ENCODE peak calls at places on chromosomes 11 and 22, in five cellular contexts. D, X, Z, J and E are unnamed samples.

GRCh38 chr11:12281571-12282478 is 95.5 kb upstream of the PARVA start:
- DNase-seq in D (peak; percentile 58), X (peak; percentile 89), Z (peak; percentile 21), J (peak; percentile 89), E (peak; percentile 87)

GRCh38 chr11:35289821-35290220 is 129.5 kb downstream of the SLC1A2 start:
- DNase-seq in D (no peak), X (no peak), Z (no peak), J (no peak), E (no peak)

GRCh38 chr11:77127969-77128691 is at the start of gene MYO7A:
- DNase-seq in D (no peak), X (no peak), Z (no peak), J (peak; percentile 87), E (peak; percentile 42)

GRCh38 chr11:18264677-18265542 is 1.2 kb upstream of the SAA1 start:
- DNase-seq in D (no peak), X (no peak), Z (no peak), J (no peak), E (no peak)

GRCh38 chr22:19001204-19001603 is 65.1 kb upstream of the PRODH start:
- DNase-seq in D (no peak), X (no peak), Z (no peak), J (no peak), E (no peak)

GRCh38 chr11:17381156-17381555 is 7.3 kb downstream of the KCNJ11 start:
- DNase-seq in D (no peak), X (no peak), Z (no peak), J (no peak), E (no peak)

GRCh38 chr11:36744375-36745168 is 146.5 kb upstream of the RAG2 start:
- DNase-seq in D (peak; percentile 46), X (peak; percentile 8), Z (no peak), J (peak; percentile 79), E (peak; percentile 23)

GRCh38 chr11:19374189-19374588 is 133.4 kb upstream of the E2F8 start:
- DNase-seq in D (no peak), X (peak; percentile 82), Z (no peak), J (no peak), E (no peak)

GRCh38 chr22:24140357-24140756 is 40.9 kb upstream of the SUSD2 start:
- DNase-seq in D (no peak), X (no peak), Z (no peak), J (no peak), E (peak; percentile 54)

GRCh38 chr11:76243648-76244285 is 37.5 kb upstream of the WNT11 start:
- DNase-seq in D (no peak), X (no peak), Z (no peak), J (no peak), E (no peak)

GRCh38 chr11:95302211-95302610 is 71.2 kb upstream of the SESN3 start:
- DNase-seq in D (no peak), X (no peak), Z (no peak), J (no peak), E (no peak)

GRCh38 chr11:34356576-34356917 is 1.3 kb downstream of the ABTB2 start:
- DNase-seq in D (no peak), X (no peak), Z (no peak), J (peak; percentile 6), E (peak; percentile 34)

GRCh38 chr11:103515283-103515682 is 406.1 kb downstream of the DYNC2H1 start:
- DNase-seq in D (no peak), X (no peak), Z (no peak), J (no peak), E (no peak)

GRCh38 chr11:565921-566509 is 5.2 kb downstream of the RASSF7 start:
- DNase-seq in D (no peak), X (no peak), Z (no peak), J (no peak), E (no peak)
- TF ChIP-seq CTCF in D (no peak), X (no peak), Z (no peak), J (no peak), E (no peak)

GRCh38 chr22:37310075-37310606 is 27.8 kb downstream of the CYTH4 start:
- DNase-seq in D (no peak), X (no peak), Z (no peak), J (no peak), E (no peak)

GRCh38 chr22:37308385-37309200 is 26.3 kb downstream of the CYTH4 start:
- DNase-seq in D (no peak), X (no peak), Z (no peak), J (no peak), E (no peak)

GRCh38 chr22:37310815-37311595 is 28.7 kb downstream of the CYTH4 start:
- DNase-seq in D (no peak), X (no peak), Z (no peak), J (peak; percentile 62), E (no peak)

GRCh38 chr22:37311761-37312312 is 29.5 kb downstream of the CYTH4 start:
- DNase-seq in D (no peak), X (no peak), Z (no peak), J (no peak), E (no peak)

DNA sequence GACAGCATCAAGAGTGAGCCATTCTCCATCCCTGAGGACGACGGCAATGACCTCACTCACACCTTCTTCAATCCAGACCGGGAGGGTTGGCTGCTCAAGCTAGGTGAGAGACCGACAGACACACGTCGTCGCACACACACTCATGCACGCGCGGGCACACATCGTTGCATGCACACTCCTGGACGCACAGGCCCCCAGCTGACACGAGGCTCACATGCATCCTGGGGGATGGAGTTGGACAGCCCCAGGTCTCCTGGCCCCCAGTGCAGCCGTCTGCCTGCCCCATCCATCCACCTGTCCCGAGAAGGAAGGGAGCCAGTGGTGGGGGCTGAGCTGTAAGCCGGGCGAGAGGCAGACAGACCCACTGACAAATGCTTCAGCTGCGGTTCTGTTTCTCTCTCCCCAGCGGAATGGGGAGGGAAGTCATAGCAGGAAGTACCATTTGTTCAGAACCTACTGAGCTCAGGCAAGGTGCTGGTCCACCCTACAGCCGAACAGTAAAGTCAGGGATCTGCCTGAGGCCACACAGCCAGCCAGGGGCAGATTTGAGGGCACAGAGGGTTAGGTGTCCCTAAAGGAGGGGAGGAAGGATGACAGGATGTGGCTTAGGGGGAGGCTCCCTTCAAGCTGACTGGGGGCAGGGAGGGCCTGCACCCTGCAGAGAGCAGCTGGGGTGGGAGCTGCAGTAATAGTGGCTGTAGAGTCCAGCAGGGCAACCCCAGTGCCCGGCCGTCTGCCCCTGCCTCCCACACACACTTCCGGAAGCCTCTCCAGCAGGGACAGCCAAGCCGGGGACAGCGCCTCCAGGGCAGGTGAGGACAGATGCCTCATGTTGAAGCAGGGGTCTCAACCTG is 27.1 kb downstream of the CYTH4 start:
- DNase-seq in D (no peak), X (no peak), Z (peak; percentile 55), J (no peak), E (no peak)
- H3K4me1 ChIP-seq in D (peaks cover 51% of the 10 kb centered on the region), X (peaks cover 58% of the 10 kb centered on the region), Z (peaks cover 74% of the 10 kb centered on the region), J (peaks cover 16% of the 10 kb centered on the region), E (no peaks in the 10 kb centered on the region)

DNA sequence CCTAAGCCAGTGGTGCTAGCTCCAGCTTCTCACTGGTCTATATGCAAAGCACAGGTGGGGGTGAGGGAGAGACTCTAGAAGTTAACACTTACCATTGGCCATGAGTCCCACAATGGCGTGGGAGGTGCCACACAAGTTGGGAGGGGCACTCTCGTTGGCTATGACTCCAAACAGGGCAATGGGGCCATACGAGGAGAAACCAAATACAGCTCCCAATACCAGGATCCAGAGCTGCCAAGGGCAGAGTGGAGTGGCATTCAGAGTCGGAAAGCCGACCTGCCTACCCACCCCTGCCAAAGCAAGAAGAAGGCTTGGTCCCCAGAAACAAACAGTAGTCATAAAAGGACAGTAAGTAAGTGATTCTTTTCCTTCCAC is 5.6 kb downstream of the SLC37A4 start:
- DNase-seq in D (no peak), X (no peak), Z (no peak), J (no peak), E (no peak)
- TF ChIP-seq POLR2A in D (no peak), X (no peak), Z (no peak), J (no peak), E (no peak)

GRCh38 chr22:36549033-36549432 is 20.1 kb upstream of the EIF3D start:
- DNase-seq in D (no peak), X (no peak), Z (no peak), J (no peak), E (no peak)

GRCh38 chr22:36544107-36544620 is 15.2 kb upstream of the EIF3D start:
- DNase-seq in D (no peak), X (no peak), Z (no peak), J (no peak), E (no peak)

GRCh38 chr22:36548606-36549005 is 19.6 kb upstream of the EIF3D start:
- DNase-seq in D (no peak), X (no peak), Z (no peak), J (no peak), E (no peak)

GRCh38 chr22:36546932-36547331 is 18.0 kb upstream of the EIF3D start:
- DNase-seq in D (peak; percentile 35), X (peak; percentile 71), Z (no peak), J (no peak), E (no peak)

GRCh38 chr22:36546092-36546804 is 17.3 kb upstream of the EIF3D start:
- DNase-seq in D (peak; percentile 73), X (peak; percentile 67), Z (no peak), J (peak; percentile 48), E (no peak)
- TF ChIP-seq CTCF in D (peak; percentile 57), X (peak; percentile 80), Z (peak; percentile 54), J (peak; percentile 48), E (peak; percentile 22)

DNA sequence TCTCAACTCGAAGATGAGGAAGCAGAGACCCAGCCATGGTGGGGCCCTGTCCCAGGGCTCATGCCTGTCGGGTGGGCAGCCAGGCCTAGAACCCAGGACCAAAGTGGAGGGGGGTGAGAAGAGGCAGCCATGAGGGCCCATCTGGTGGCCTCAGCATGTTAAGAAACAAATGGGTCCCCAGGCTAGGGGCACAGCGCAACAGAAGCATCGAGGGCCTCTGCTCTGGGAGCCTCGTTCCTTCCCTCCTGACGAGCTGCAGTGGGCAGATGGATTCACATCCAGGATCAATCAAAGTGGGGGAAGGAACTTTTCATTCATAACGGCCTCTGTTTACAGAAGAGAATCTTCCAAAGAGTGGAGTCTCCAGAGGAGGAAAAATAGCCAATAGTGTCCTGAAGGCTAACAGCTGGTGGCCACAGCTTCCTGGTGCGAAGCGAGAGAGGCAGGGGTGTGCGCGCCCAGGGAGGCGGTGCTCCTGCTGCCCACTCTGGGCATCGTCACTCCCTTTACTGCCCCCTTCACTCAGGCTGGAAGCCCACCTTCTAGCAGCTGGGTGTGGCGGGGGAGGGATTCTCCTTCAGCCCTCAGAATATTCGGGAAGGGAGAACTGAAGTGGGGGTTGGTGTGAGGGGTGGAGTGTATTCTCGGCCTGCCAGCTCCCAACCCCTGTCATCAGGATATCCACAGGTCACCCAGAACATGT is 4.3 kb downstream of the CBX7 start:
- DNase-seq in D (no peak), X (no peak), Z (no peak), J (no peak), E (no peak)
- H3K4me1 ChIP-seq in D (peaks cover 11% of the 10 kb centered on the region), X (peaks cover 17% of the 10 kb centered on the region), Z (peaks cover 52% of the 10 kb centered on the region), J (peaks cover 81% of the 10 kb centered on the region), E (peaks cover 6% of the 10 kb centered on the region)

GRCh38 chr11:508956-509355 is 1.9 kb upstream of the RNH1 start:
- DNase-seq in D (no peak), X (no peak), Z (no peak), J (no peak), E (no peak)
- TF ChIP-seq POLR2A in D (no peak), X (no peak), Z (no peak), J (no peak), E (no peak)